ENCODE peak calls at places on chromosomes 13 and 19, in five cellular contexts. One of them, this sample, is unnamed.

GRCh38 chr19:16970821-16971220 is 55.8 kb downstream of the CPAMD8 start:
- DNase-seq in SK-N-SH: no peak
- DNase-seq in K562: no peak
- DNase-seq in GM12878: no peak
- DNase-seq in HepG2: no peak
- DNase-seq in this sample: no peak

GRCh38 chr13:69524459-69525155 is 583.0 kb upstream of the ATXN8OS start:
- DNase-seq in SK-N-SH: no peak
- DNase-seq in K562: no peak
- DNase-seq in GM12878: no peak
- DNase-seq in HepG2: no peak
- DNase-seq in this sample: no peak

GRCh38 chr13:110519046-110519445 is 42.5 kb downstream of the RAB20 start:
- DNase-seq in SK-N-SH: no peak
- DNase-seq in K562: no peak
- DNase-seq in GM12878: no peak
- DNase-seq in HepG2: no peak
- DNase-seq in this sample: no peak

GRCh38 chr13:46804391-46804815 is 7.4 kb upstream of the ESD start:
- DNase-seq in SK-N-SH: no peak
- DNase-seq in K562: no peak
- DNase-seq in GM12878: no peak
- DNase-seq in HepG2: peak; percentile 9
- DNase-seq in this sample: no peak

GRCh38 chr19:2337329-2337707 is 8.8 kb downstream of the SPPL2B start:
- DNase-seq in SK-N-SH: peak; percentile 69
- DNase-seq in K562: no peak
- DNase-seq in GM12878: no peak
- DNase-seq in HepG2: peak; percentile 29
- DNase-seq in this sample: peak; percentile 64

GRCh38 chr13:27001705-27002104 is 169.9 kb downstream of the USP12 start:
- DNase-seq in SK-N-SH: no peak
- DNase-seq in K562: no peak
- DNase-seq in GM12878: no peak
- DNase-seq in HepG2: no peak
- DNase-seq in this sample: no peak

GRCh38 chr13:23701646-23702045 is 131.4 kb downstream of the TNFRSF19 start:
- DNase-seq in SK-N-SH: no peak
- DNase-seq in K562: no peak
- DNase-seq in GM12878: no peak
- DNase-seq in HepG2: no peak
- DNase-seq in this sample: no peak

GRCh38 chr13:87052731-87053130 is 618.4 kb upstream of the SLITRK5 start:
- DNase-seq in SK-N-SH: no peak
- DNase-seq in K562: no peak
- DNase-seq in GM12878: no peak
- DNase-seq in HepG2: no peak
- DNase-seq in this sample: no peak

GRCh38 chr19:2528543-2529173 is 52.7 kb downstream of the GADD45B start:
- DNase-seq in SK-N-SH: peak; percentile 17
- DNase-seq in K562: no peak
- DNase-seq in GM12878: no peak
- DNase-seq in HepG2: no peak
- DNase-seq in this sample: no peak

GRCh38 chr19:31054430-31054829 is 294.8 kb downstream of the TSHZ3 start:
- DNase-seq in SK-N-SH: peak; percentile 44
- DNase-seq in K562: no peak
- DNase-seq in GM12878: no peak
- DNase-seq in HepG2: no peak
- DNase-seq in this sample: peak; percentile 59

GRCh38 chr19:3190921-3191805 is 5.4 kb downstream of the NCLN start:
- DNase-seq in SK-N-SH: no peak
- DNase-seq in K562: no peak
- DNase-seq in GM12878: no peak
- DNase-seq in HepG2: no peak
- DNase-seq in this sample: no peak

GRCh38 chr13:91946498-91947070 is 548.2 kb downstream of the GPC5 start:
- DNase-seq in SK-N-SH: peak; percentile 63
- DNase-seq in K562: no peak
- DNase-seq in GM12878: no peak
- DNase-seq in HepG2: peak; percentile 44
- DNase-seq in this sample: peak; percentile 74

GRCh38 chr13:74229242-74229641 is 95.0 kb upstream of the KLF12 start:
- DNase-seq in SK-N-SH: no peak
- DNase-seq in K562: no peak
- DNase-seq in GM12878: no peak
- DNase-seq in HepG2: no peak
- DNase-seq in this sample: no peak

GRCh38 chr19:20271215-20271926 is 104.4 kb downstream of the ZNF486 start:
- DNase-seq in SK-N-SH: no peak
- DNase-seq in K562: no peak
- DNase-seq in GM12878: no peak
- DNase-seq in HepG2: no peak
- DNase-seq in this sample: no peak

GRCh38 chr19:29876414-29876813 is 64.6 kb downstream of the CCNE1 start:
- DNase-seq in SK-N-SH: no peak
- DNase-seq in K562: no peak
- DNase-seq in GM12878: no peak
- DNase-seq in HepG2: no peak
- DNase-seq in this sample: no peak

GRCh38 chr13:39422845-39423565 is 180.0 kb downstream of the LHFPL6 start:
- DNase-seq in SK-N-SH: no peak
- DNase-seq in K562: no peak
- DNase-seq in GM12878: no peak
- DNase-seq in HepG2: no peak
- DNase-seq in this sample: no peak

GRCh38 chr13:31987535-31988170 is 43.9 kb upstream of the FRY start:
- DNase-seq in SK-N-SH: no peak
- DNase-seq in K562: no peak
- DNase-seq in GM12878: no peak
- DNase-seq in HepG2: no peak
- DNase-seq in this sample: no peak

GRCh38 chr13:27621116-27621365 is 651 bp upstream of the POLR1D start:
- DNase-seq in SK-N-SH: no peak
- DNase-seq in K562: no peak
- DNase-seq in GM12878: no peak
- DNase-seq in HepG2: no peak
- DNase-seq in this sample: no peak

GRCh38 chr19:38492147-38492813 is 58.8 kb downstream of the RYR1 start:
- DNase-seq in SK-N-SH: no peak
- DNase-seq in K562: no peak
- DNase-seq in GM12878: no peak
- DNase-seq in HepG2: no peak
- DNase-seq in this sample: no peak

GRCh38 chr19:17035842-17036424 is 9.3 kb upstream of the CPAMD8 start:
- DNase-seq in SK-N-SH: no peak
- DNase-seq in K562: peak; percentile 58
- DNase-seq in GM12878: no peak
- DNase-seq in HepG2: no peak
- DNase-seq in this sample: no peak

GRCh38 chr19:58395979-58396627 is 647 bp downstream of the RNF225 start:
- DNase-seq in SK-N-SH: no peak
- DNase-seq in K562: no peak
- DNase-seq in GM12878: no peak
- DNase-seq in HepG2: no peak
- DNase-seq in this sample: no peak

GRCh38 chr19:58393725-58394033 is 1.8 kb upstream of the RNF225 start:
- DNase-seq in SK-N-SH: no peak
- DNase-seq in K562: no peak
- DNase-seq in GM12878: no peak
- DNase-seq in HepG2: no peak
- DNase-seq in this sample: no peak

GRCh38 chr19:58396691-58397532 is 1.5 kb downstream of the RNF225 start:
- DNase-seq in SK-N-SH: no peak
- DNase-seq in K562: no peak
- DNase-seq in GM12878: no peak
- DNase-seq in HepG2: no peak
- DNase-seq in this sample: no peak

GRCh38 chr19:58394821-58395219 is 636 bp upstream of the RNF225 start:
- DNase-seq in SK-N-SH: no peak
- DNase-seq in K562: no peak
- DNase-seq in GM12878: no peak
- DNase-seq in HepG2: no peak
- DNase-seq in this sample: no peak

GRCh38 chr19:58395220-58395978 is at the start of gene RNF225:
- DNase-seq in SK-N-SH: no peak
- DNase-seq in K562: peak; percentile 31
- DNase-seq in GM12878: no peak
- DNase-seq in HepG2: no peak
- DNase-seq in this sample: no peak
- TF ChIP-seq FOXM1 in SK-N-SH: no peak
- TF ChIP-seq FOXM1 in K562: no peak
- TF ChIP-seq FOXM1 in GM12878: no peak
- TF ChIP-seq FOXM1 in HepG2: no peak
- TF ChIP-seq FOXM1 in this sample: no peak

GRCh38 chr13:30406779-30407416 is 15.4 kb upstream of the UBE2L5 start:
- DNase-seq in SK-N-SH: no peak
- DNase-seq in K562: no peak
- DNase-seq in GM12878: no peak
- DNase-seq in HepG2: no peak
- DNase-seq in this sample: no peak
- TF ChIP-seq FOXM1 in SK-N-SH: no peak
- TF ChIP-seq FOXM1 in K562: no peak
- TF ChIP-seq FOXM1 in GM12878: no peak
- TF ChIP-seq FOXM1 in HepG2: no peak
- TF ChIP-seq FOXM1 in this sample: no peak

GRCh38 chr19:40704491-40705361 is 12.0 kb downstream of the COQ8B start:
- DNase-seq in SK-N-SH: no peak
- DNase-seq in K562: no peak
- DNase-seq in GM12878: no peak
- DNase-seq in HepG2: no peak
- DNase-seq in this sample: no peak
- TF ChIP-seq FOXM1 in SK-N-SH: no peak
- TF ChIP-seq FOXM1 in K562: no peak
- TF ChIP-seq FOXM1 in GM12878: no peak
- TF ChIP-seq FOXM1 in HepG2: no peak
- TF ChIP-seq FOXM1 in this sample: no peak

GRCh38 chr19:54190942-54191670 is at the start of gene TSEN34:
- DNase-seq in SK-N-SH: peak; percentile 90
- DNase-seq in K562: peak; percentile 81
- DNase-seq in GM12878: no peak
- DNase-seq in HepG2: peak; percentile 71
- DNase-seq in this sample: peak; percentile 71
- TF ChIP-seq FOXM1 in SK-N-SH: no peak
- TF ChIP-seq FOXM1 in K562: no peak
- TF ChIP-seq FOXM1 in GM12878: no peak
- TF ChIP-seq FOXM1 in HepG2: no peak
- TF ChIP-seq FOXM1 in this sample: no peak

DNA sequence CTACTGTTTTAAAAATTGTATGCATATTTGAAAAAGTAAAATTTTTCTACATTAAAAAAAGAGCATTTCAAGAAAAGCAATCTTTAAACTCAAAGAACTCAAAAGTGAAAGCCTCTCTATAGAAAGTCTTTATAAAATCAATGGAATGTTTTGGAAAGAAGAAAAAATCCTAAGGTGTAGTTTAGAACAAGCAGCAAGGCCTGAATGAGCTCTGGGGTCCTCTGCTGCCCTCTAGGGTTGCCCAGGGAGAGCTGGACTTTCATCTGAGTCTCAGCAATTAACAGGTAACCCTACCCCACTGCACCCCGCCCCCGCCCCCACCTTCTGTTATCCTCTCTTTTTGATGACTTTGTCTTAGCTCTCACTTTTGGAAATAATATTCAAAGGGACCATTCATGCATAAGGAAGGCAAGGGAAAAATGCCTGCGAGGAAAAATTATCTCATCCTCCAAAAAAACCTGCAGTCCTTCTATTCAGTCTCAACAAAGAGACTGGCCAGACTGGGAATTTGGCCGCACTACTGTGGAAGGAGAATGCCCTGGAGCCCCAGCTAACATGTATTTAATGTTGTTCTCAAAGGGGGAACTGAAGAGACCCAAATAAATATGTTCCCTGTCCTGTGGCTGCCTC is 24.1 kb downstream of the SLC25A30 start:
- DNase-seq in SK-N-SH: peak; percentile 81
- DNase-seq in K562: peak; percentile 51
- DNase-seq in GM12878: no peak
- DNase-seq in HepG2: peak; percentile 61
- DNase-seq in this sample: peak; percentile 68
- TF ChIP-seq FOXM1 in SK-N-SH: no peak
- TF ChIP-seq FOXM1 in K562: no peak
- TF ChIP-seq FOXM1 in GM12878: no peak
- TF ChIP-seq FOXM1 in HepG2: no peak
- TF ChIP-seq FOXM1 in this sample: no peak

GRCh38 chr19:8506402-8506957 is 4.0 kb upstream of the PRAM1 start:
- DNase-seq in SK-N-SH: no peak
- DNase-seq in K562: peak; percentile 55
- DNase-seq in GM12878: no peak
- DNase-seq in HepG2: no peak
- DNase-seq in this sample: no peak
- TF ChIP-seq FOXM1 in SK-N-SH: no peak
- TF ChIP-seq FOXM1 in K562: no peak
- TF ChIP-seq FOXM1 in GM12878: no peak
- TF ChIP-seq FOXM1 in HepG2: no peak
- TF ChIP-seq FOXM1 in this sample: no peak

DNA sequence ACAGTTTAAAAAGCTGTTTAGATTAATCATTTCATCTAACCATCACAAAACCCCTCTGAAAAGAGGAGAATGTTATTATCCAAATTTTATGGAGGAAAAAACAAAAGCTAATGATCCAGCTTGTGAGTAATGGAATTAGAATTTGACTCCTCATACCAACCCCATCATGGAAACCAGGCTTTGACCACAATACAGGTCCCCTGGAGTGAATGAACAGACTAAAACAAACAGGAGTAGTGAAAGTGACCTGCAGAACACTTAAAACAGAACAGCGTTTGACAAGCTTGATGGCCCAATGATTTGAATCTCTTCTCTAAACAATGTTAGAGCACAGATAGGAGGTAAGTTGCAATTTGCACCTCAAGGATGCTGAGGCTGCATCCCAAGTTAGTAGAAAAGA is 230.0 kb downstream of the DCT start:
- DNase-seq in SK-N-SH: no peak
- DNase-seq in K562: no peak
- DNase-seq in GM12878: no peak
- DNase-seq in HepG2: peak; percentile 27
- DNase-seq in this sample: peak; percentile 64
- TF ChIP-seq FOXM1 in SK-N-SH: no peak
- TF ChIP-seq FOXM1 in K562: no peak
- TF ChIP-seq FOXM1 in GM12878: no peak
- TF ChIP-seq FOXM1 in HepG2: no peak
- TF ChIP-seq FOXM1 in this sample: no peak

DNA sequence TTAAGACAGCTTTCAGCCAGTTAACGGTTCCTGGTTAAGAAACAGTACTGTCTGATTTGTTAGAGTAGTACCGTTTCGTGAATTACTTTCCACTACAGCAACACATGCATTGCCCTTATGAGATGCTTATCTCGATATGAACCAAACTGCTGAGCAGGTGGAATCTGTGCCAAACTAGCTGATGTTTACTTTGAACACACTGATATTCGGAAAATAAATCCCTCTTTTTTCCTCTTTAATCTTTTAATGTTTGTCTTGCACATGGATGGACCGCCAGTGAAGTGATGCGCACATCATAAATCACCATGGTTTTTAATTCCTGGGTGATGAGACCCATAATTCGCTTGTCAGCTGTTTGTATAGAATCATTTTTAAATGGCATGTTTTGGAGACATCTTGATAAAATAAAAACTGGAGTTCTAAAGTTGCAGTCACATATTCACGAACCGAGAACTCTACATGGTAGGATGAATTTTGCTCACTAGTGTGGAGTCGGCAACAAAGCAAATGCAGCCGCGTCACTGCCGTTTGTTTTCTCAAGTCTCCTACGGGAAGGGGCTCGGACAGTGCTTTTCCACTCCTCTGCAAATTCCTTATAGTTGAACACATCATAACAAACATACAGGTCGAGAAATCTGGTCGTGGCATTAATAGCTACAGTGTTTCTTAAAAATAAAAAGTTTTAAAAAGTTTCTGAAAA is 1.1 kb downstream of the GJA3 start:
- DNase-seq in SK-N-SH: no peak
- DNase-seq in K562: no peak
- DNase-seq in GM12878: no peak
- DNase-seq in HepG2: no peak
- DNase-seq in this sample: no peak
- TF ChIP-seq FOXM1 in SK-N-SH: no peak
- TF ChIP-seq FOXM1 in K562: no peak
- TF ChIP-seq FOXM1 in GM12878: no peak
- TF ChIP-seq FOXM1 in HepG2: no peak
- TF ChIP-seq FOXM1 in this sample: no peak